ENCODE peak calls at places on chromosomes 6 and 20, in ten cellular contexts. One of them, this sample, is unnamed.

GRCh38 chr6:81808834-81809598 is 56.5 kb upstream of the TENT5A start:
- DNase-seq in WTC11: no peak
- DNase-seq in iPS-NIHi11: no peak
- DNase-seq in pulmonary artery endothelial cell: peak; percentile 68
- DNase-seq in NCI-H510A treated with DMSO at 0.1 percent for 48 hours: no peak
- DNase-seq in right lobe of liver: no peak
- DNase-seq in germinal center: no peak
- DNase-seq in non-pigmented ciliary epithelial cell: no peak
- DNase-seq in NCI-H2171 treated with DMSO at 0.1 percent for 48 hours: no peak
- DNase-seq in occipital lobe: no peak
- DNase-seq in this sample: no peak

GRCh38 chr20:59591061-59591460 is 13.3 kb upstream of the PHACTR3 start:
- DNase-seq in WTC11: no peak
- DNase-seq in iPS-NIHi11: no peak
- DNase-seq in pulmonary artery endothelial cell: no peak
- DNase-seq in NCI-H510A treated with DMSO at 0.1 percent for 48 hours: no peak
- DNase-seq in right lobe of liver: no peak
- DNase-seq in germinal center: no peak
- DNase-seq in non-pigmented ciliary epithelial cell: no peak
- DNase-seq in NCI-H2171 treated with DMSO at 0.1 percent for 48 hours: no peak
- DNase-seq in occipital lobe: no peak
- DNase-seq in this sample: no peak

GRCh38 chr6:41914869-41915268 is 6.1 kb downstream of the MED20 start:
- DNase-seq in WTC11: no peak
- DNase-seq in iPS-NIHi11: no peak
- DNase-seq in pulmonary artery endothelial cell: no peak
- DNase-seq in NCI-H510A treated with DMSO at 0.1 percent for 48 hours: no peak
- DNase-seq in right lobe of liver: no peak
- DNase-seq in germinal center: no peak
- DNase-seq in non-pigmented ciliary epithelial cell: no peak
- DNase-seq in NCI-H2171 treated with DMSO at 0.1 percent for 48 hours: no peak
- DNase-seq in occipital lobe: no peak
- DNase-seq in this sample: no peak

GRCh38 chr6:34663887-34664269 is 32.7 kb downstream of the ILRUN start:
- DNase-seq in WTC11: no peak
- DNase-seq in iPS-NIHi11: no peak
- DNase-seq in pulmonary artery endothelial cell: no peak
- DNase-seq in NCI-H510A treated with DMSO at 0.1 percent for 48 hours: no peak
- DNase-seq in right lobe of liver: no peak
- DNase-seq in germinal center: no peak
- DNase-seq in non-pigmented ciliary epithelial cell: no peak
- DNase-seq in NCI-H2171 treated with DMSO at 0.1 percent for 48 hours: no peak
- DNase-seq in occipital lobe: no peak
- DNase-seq in this sample: no peak

GRCh38 chr6:167529684-167530335 is 204.9 kb downstream of the TTLL2 start:
- DNase-seq in WTC11: no peak
- DNase-seq in iPS-NIHi11: no peak
- DNase-seq in pulmonary artery endothelial cell: no peak
- DNase-seq in NCI-H510A treated with DMSO at 0.1 percent for 48 hours: no peak
- DNase-seq in right lobe of liver: no peak
- DNase-seq in germinal center: no peak
- DNase-seq in non-pigmented ciliary epithelial cell: no peak
- DNase-seq in NCI-H2171 treated with DMSO at 0.1 percent for 48 hours: no peak
- DNase-seq in occipital lobe: no peak
- DNase-seq in this sample: no peak

GRCh38 chr6:112245511-112246203 is 8.7 kb downstream of the LAMA4 start:
- DNase-seq in WTC11: no peak
- DNase-seq in iPS-NIHi11: no peak
- DNase-seq in pulmonary artery endothelial cell: no peak
- DNase-seq in NCI-H510A treated with DMSO at 0.1 percent for 48 hours: no peak
- DNase-seq in right lobe of liver: no peak
- DNase-seq in germinal center: no peak
- DNase-seq in non-pigmented ciliary epithelial cell: no peak
- DNase-seq in NCI-H2171 treated with DMSO at 0.1 percent for 48 hours: no peak
- DNase-seq in occipital lobe: no peak
- DNase-seq in this sample: no peak

GRCh38 chr6:13012977-13013680 is 296.6 kb downstream of the PHACTR1 start:
- DNase-seq in WTC11: peak; percentile 84
- DNase-seq in iPS-NIHi11: peak; percentile 84
- DNase-seq in pulmonary artery endothelial cell: no peak
- DNase-seq in NCI-H510A treated with DMSO at 0.1 percent for 48 hours: no peak
- DNase-seq in right lobe of liver: no peak
- DNase-seq in germinal center: no peak
- DNase-seq in non-pigmented ciliary epithelial cell: no peak
- DNase-seq in NCI-H2171 treated with DMSO at 0.1 percent for 48 hours: peak; percentile 40
- DNase-seq in occipital lobe: peak; percentile 27
- DNase-seq in this sample: no peak

GRCh38 chr20:768426-768978 is at the start of gene SLC52A3:
- DNase-seq in WTC11: peak; percentile 73
- DNase-seq in iPS-NIHi11: peak; percentile 81
- DNase-seq in pulmonary artery endothelial cell: no peak
- DNase-seq in NCI-H510A treated with DMSO at 0.1 percent for 48 hours: no peak
- DNase-seq in right lobe of liver: no peak
- DNase-seq in germinal center: no peak
- DNase-seq in non-pigmented ciliary epithelial cell: no peak
- DNase-seq in NCI-H2171 treated with DMSO at 0.1 percent for 48 hours: peak; percentile 31
- DNase-seq in occipital lobe: no peak
- DNase-seq in this sample: no peak

GRCh38 chr20:25493137-25493536 is 85.7 kb downstream of the GINS1 start:
- DNase-seq in WTC11: no peak
- DNase-seq in iPS-NIHi11: no peak
- DNase-seq in pulmonary artery endothelial cell: no peak
- DNase-seq in NCI-H510A treated with DMSO at 0.1 percent for 48 hours: no peak
- DNase-seq in right lobe of liver: no peak
- DNase-seq in germinal center: no peak
- DNase-seq in non-pigmented ciliary epithelial cell: no peak
- DNase-seq in NCI-H2171 treated with DMSO at 0.1 percent for 48 hours: no peak
- DNase-seq in occipital lobe: no peak
- DNase-seq in this sample: no peak

GRCh38 chr20:60883517-60883916 is 368.5 kb upstream of the CDH4 start:
- DNase-seq in WTC11: no peak
- DNase-seq in iPS-NIHi11: no peak
- DNase-seq in pulmonary artery endothelial cell: no peak
- DNase-seq in NCI-H510A treated with DMSO at 0.1 percent for 48 hours: no peak
- DNase-seq in right lobe of liver: no peak
- DNase-seq in germinal center: no peak
- DNase-seq in non-pigmented ciliary epithelial cell: no peak
- DNase-seq in NCI-H2171 treated with DMSO at 0.1 percent for 48 hours: no peak
- DNase-seq in occipital lobe: no peak
- DNase-seq in this sample: no peak

GRCh38 chr6:27866370-27867050 is 45.7 kb downstream of the OR2B2 start:
- DNase-seq in WTC11: no peak
- DNase-seq in iPS-NIHi11: no peak
- DNase-seq in pulmonary artery endothelial cell: no peak
- DNase-seq in NCI-H510A treated with DMSO at 0.1 percent for 48 hours: no peak
- DNase-seq in right lobe of liver: no peak
- DNase-seq in germinal center: peak; percentile 86
- DNase-seq in non-pigmented ciliary epithelial cell: no peak
- DNase-seq in NCI-H2171 treated with DMSO at 0.1 percent for 48 hours: no peak
- DNase-seq in occipital lobe: no peak
- DNase-seq in this sample: peak; percentile 8

GRCh38 chr20:40703981-40704530 is 15.0 kb upstream of the MAFB start:
- DNase-seq in WTC11: no peak
- DNase-seq in iPS-NIHi11: no peak
- DNase-seq in pulmonary artery endothelial cell: no peak
- DNase-seq in NCI-H510A treated with DMSO at 0.1 percent for 48 hours: peak; percentile 33
- DNase-seq in right lobe of liver: no peak
- DNase-seq in germinal center: no peak
- DNase-seq in non-pigmented ciliary epithelial cell: no peak
- DNase-seq in NCI-H2171 treated with DMSO at 0.1 percent for 48 hours: no peak
- DNase-seq in occipital lobe: no peak
- DNase-seq in this sample: no peak

GRCh38 chr20:63903796-63904570 is 9.1 kb downstream of the DNAJC5 start:
- DNase-seq in WTC11: no peak
- DNase-seq in iPS-NIHi11: no peak
- DNase-seq in pulmonary artery endothelial cell: no peak
- DNase-seq in NCI-H510A treated with DMSO at 0.1 percent for 48 hours: no peak
- DNase-seq in right lobe of liver: no peak
- DNase-seq in germinal center: no peak
- DNase-seq in non-pigmented ciliary epithelial cell: no peak
- DNase-seq in NCI-H2171 treated with DMSO at 0.1 percent for 48 hours: no peak
- DNase-seq in occipital lobe: no peak
- DNase-seq in this sample: no peak

GRCh38 chr6:154548130-154548830 is 37.8 kb upstream of the CNKSR3 start:
- DNase-seq in WTC11: no peak
- DNase-seq in iPS-NIHi11: no peak
- DNase-seq in pulmonary artery endothelial cell: peak; percentile 54
- DNase-seq in NCI-H510A treated with DMSO at 0.1 percent for 48 hours: no peak
- DNase-seq in right lobe of liver: no peak
- DNase-seq in germinal center: no peak
- DNase-seq in non-pigmented ciliary epithelial cell: peak; percentile 20
- DNase-seq in NCI-H2171 treated with DMSO at 0.1 percent for 48 hours: no peak
- DNase-seq in occipital lobe: no peak
- DNase-seq in this sample: no peak

GRCh38 chr6:159372333-159372732 is 203.1 kb downstream of the FNDC1 start:
- DNase-seq in WTC11: no peak
- DNase-seq in iPS-NIHi11: no peak
- DNase-seq in pulmonary artery endothelial cell: no peak
- DNase-seq in NCI-H510A treated with DMSO at 0.1 percent for 48 hours: no peak
- DNase-seq in right lobe of liver: no peak
- DNase-seq in germinal center: no peak
- DNase-seq in non-pigmented ciliary epithelial cell: no peak
- DNase-seq in NCI-H2171 treated with DMSO at 0.1 percent for 48 hours: no peak
- DNase-seq in occipital lobe: no peak
- DNase-seq in this sample: no peak

GRCh38 chr20:2109425-2110210 is 8.0 kb downstream of the STK35 start:
- DNase-seq in WTC11: no peak
- DNase-seq in iPS-NIHi11: no peak
- DNase-seq in pulmonary artery endothelial cell: no peak
- DNase-seq in NCI-H510A treated with DMSO at 0.1 percent for 48 hours: no peak
- DNase-seq in right lobe of liver: no peak
- DNase-seq in germinal center: no peak
- DNase-seq in non-pigmented ciliary epithelial cell: no peak
- DNase-seq in NCI-H2171 treated with DMSO at 0.1 percent for 48 hours: no peak
- DNase-seq in occipital lobe: no peak
- DNase-seq in this sample: no peak

GRCh38 chr20:62804632-62805364 is at the start of gene OGFR:
- DNase-seq in WTC11: peak; percentile 63
- DNase-seq in iPS-NIHi11: peak; percentile 79
- DNase-seq in pulmonary artery endothelial cell: no peak
- DNase-seq in NCI-H510A treated with DMSO at 0.1 percent for 48 hours: no peak
- DNase-seq in right lobe of liver: peak; percentile 82
- DNase-seq in germinal center: peak; percentile 88
- DNase-seq in non-pigmented ciliary epithelial cell: no peak
- DNase-seq in NCI-H2171 treated with DMSO at 0.1 percent for 48 hours: peak; percentile 46
- DNase-seq in occipital lobe: peak; percentile 29
- DNase-seq in this sample: peak; percentile 72

GRCh38 chr6:38319259-38320255 is 320.2 kb downstream of the BTBD9 start:
- DNase-seq in WTC11: peak; percentile 27
- DNase-seq in iPS-NIHi11: peak; percentile 20
- DNase-seq in pulmonary artery endothelial cell: no peak
- DNase-seq in NCI-H510A treated with DMSO at 0.1 percent for 48 hours: no peak
- DNase-seq in right lobe of liver: no peak
- DNase-seq in germinal center: no peak
- DNase-seq in non-pigmented ciliary epithelial cell: no peak
- DNase-seq in NCI-H2171 treated with DMSO at 0.1 percent for 48 hours: no peak
- DNase-seq in occipital lobe: no peak
- DNase-seq in this sample: no peak

GRCh38 chr20:41983159-41983558 is 365.0 kb upstream of the CHD6 start:
- DNase-seq in WTC11: no peak
- DNase-seq in iPS-NIHi11: no peak
- DNase-seq in pulmonary artery endothelial cell: no peak
- DNase-seq in NCI-H510A treated with DMSO at 0.1 percent for 48 hours: no peak
- DNase-seq in right lobe of liver: no peak
- DNase-seq in germinal center: no peak
- DNase-seq in non-pigmented ciliary epithelial cell: no peak
- DNase-seq in NCI-H2171 treated with DMSO at 0.1 percent for 48 hours: no peak
- DNase-seq in occipital lobe: no peak
- DNase-seq in this sample: no peak

GRCh38 chr20:42902519-42902908 is 287.2 kb downstream of the PTPRT start:
- DNase-seq in WTC11: no peak
- DNase-seq in iPS-NIHi11: no peak
- DNase-seq in pulmonary artery endothelial cell: no peak
- DNase-seq in NCI-H510A treated with DMSO at 0.1 percent for 48 hours: no peak
- DNase-seq in right lobe of liver: no peak
- DNase-seq in germinal center: no peak
- DNase-seq in non-pigmented ciliary epithelial cell: no peak
- DNase-seq in NCI-H2171 treated with DMSO at 0.1 percent for 48 hours: no peak
- DNase-seq in occipital lobe: no peak
- DNase-seq in this sample: no peak

GRCh38 chr6:142408409-142408808 is 106.6 kb downstream of the ADGRG6 start:
- DNase-seq in WTC11: no peak
- DNase-seq in iPS-NIHi11: no peak
- DNase-seq in pulmonary artery endothelial cell: no peak
- DNase-seq in NCI-H510A treated with DMSO at 0.1 percent for 48 hours: no peak
- DNase-seq in right lobe of liver: no peak
- DNase-seq in germinal center: no peak
- DNase-seq in non-pigmented ciliary epithelial cell: no peak
- DNase-seq in NCI-H2171 treated with DMSO at 0.1 percent for 48 hours: no peak
- DNase-seq in occipital lobe: no peak
- DNase-seq in this sample: no peak

GRCh38 chr6:89951574-89952360 is 57.5 kb downstream of the GJA10 start:
- DNase-seq in WTC11: peak; percentile 50
- DNase-seq in iPS-NIHi11: peak; percentile 41
- DNase-seq in pulmonary artery endothelial cell: no peak
- DNase-seq in NCI-H510A treated with DMSO at 0.1 percent for 48 hours: no peak
- DNase-seq in right lobe of liver: no peak
- DNase-seq in germinal center: no peak
- DNase-seq in non-pigmented ciliary epithelial cell: peak; percentile 37
- DNase-seq in NCI-H2171 treated with DMSO at 0.1 percent for 48 hours: no peak
- DNase-seq in occipital lobe: peak; percentile 77
- DNase-seq in this sample: no peak

GRCh38 chr6:4610256-4610655 is 165.9 kb upstream of the CDYL start:
- DNase-seq in WTC11: no peak
- DNase-seq in iPS-NIHi11: no peak
- DNase-seq in pulmonary artery endothelial cell: peak; percentile 82
- DNase-seq in NCI-H510A treated with DMSO at 0.1 percent for 48 hours: no peak
- DNase-seq in right lobe of liver: no peak
- DNase-seq in germinal center: no peak
- DNase-seq in non-pigmented ciliary epithelial cell: peak; percentile 45
- DNase-seq in NCI-H2171 treated with DMSO at 0.1 percent for 48 hours: no peak
- DNase-seq in occipital lobe: no peak
- DNase-seq in this sample: no peak

GRCh38 chr20:17843246-17844132 is 125.1 kb downstream of the SNX5 start:
- DNase-seq in WTC11: no peak
- DNase-seq in iPS-NIHi11: no peak
- DNase-seq in pulmonary artery endothelial cell: peak; percentile 19
- DNase-seq in NCI-H510A treated with DMSO at 0.1 percent for 48 hours: no peak
- DNase-seq in right lobe of liver: no peak
- DNase-seq in germinal center: no peak
- DNase-seq in non-pigmented ciliary epithelial cell: peak; percentile 92
- DNase-seq in NCI-H2171 treated with DMSO at 0.1 percent for 48 hours: no peak
- DNase-seq in occipital lobe: no peak
- DNase-seq in this sample: no peak

GRCh38 chr6:26330835-26331808 is 33.9 kb upstream of the BTN3A2 start:
- DNase-seq in WTC11: peak; percentile 56
- DNase-seq in iPS-NIHi11: no peak
- DNase-seq in pulmonary artery endothelial cell: no peak
- DNase-seq in NCI-H510A treated with DMSO at 0.1 percent for 48 hours: peak; percentile 79
- DNase-seq in right lobe of liver: no peak
- DNase-seq in germinal center: no peak
- DNase-seq in non-pigmented ciliary epithelial cell: no peak
- DNase-seq in NCI-H2171 treated with DMSO at 0.1 percent for 48 hours: peak; percentile 64
- DNase-seq in occipital lobe: no peak
- DNase-seq in this sample: peak; percentile 7

GRCh38 chr20:18055261-18055660 is 2.5 kb downstream of the OVOL2 start:
- DNase-seq in WTC11: peak; percentile 19
- DNase-seq in iPS-NIHi11: peak; percentile 54
- DNase-seq in pulmonary artery endothelial cell: no peak
- DNase-seq in NCI-H510A treated with DMSO at 0.1 percent for 48 hours: no peak
- DNase-seq in right lobe of liver: peak; percentile 18
- DNase-seq in germinal center: no peak
- DNase-seq in non-pigmented ciliary epithelial cell: no peak
- DNase-seq in NCI-H2171 treated with DMSO at 0.1 percent for 48 hours: no peak
- DNase-seq in occipital lobe: no peak
- DNase-seq in this sample: no peak

GRCh38 chr6:6414946-6415345 is 94.5 kb upstream of the F13A1 start:
- DNase-seq in WTC11: no peak
- DNase-seq in iPS-NIHi11: no peak
- DNase-seq in pulmonary artery endothelial cell: no peak
- DNase-seq in NCI-H510A treated with DMSO at 0.1 percent for 48 hours: no peak
- DNase-seq in right lobe of liver: no peak
- DNase-seq in germinal center: no peak
- DNase-seq in non-pigmented ciliary epithelial cell: no peak
- DNase-seq in NCI-H2171 treated with DMSO at 0.1 percent for 48 hours: no peak
- DNase-seq in occipital lobe: no peak
- DNase-seq in this sample: no peak

GRCh38 chr6:129568015-129568414 is 142.0 kb downstream of the ARHGAP18 start:
- DNase-seq in WTC11: no peak
- DNase-seq in iPS-NIHi11: no peak
- DNase-seq in pulmonary artery endothelial cell: no peak
- DNase-seq in NCI-H510A treated with DMSO at 0.1 percent for 48 hours: no peak
- DNase-seq in right lobe of liver: no peak
- DNase-seq in germinal center: no peak
- DNase-seq in non-pigmented ciliary epithelial cell: no peak
- DNase-seq in NCI-H2171 treated with DMSO at 0.1 percent for 48 hours: no peak
- DNase-seq in occipital lobe: no peak
- DNase-seq in this sample: no peak